ENCODE peak calls at places on chromosomes 3 and 15, in nine cellular contexts. I, Y, C, F, E, S, U, V and Z are unnamed samples.

GRCh38 chr3:147906275-147906674 is 497.1 kb downstream of the ZIC1 start:
- DNase-seq in E (no peak), Y (no peak), U (no peak), C (no peak), V (no peak), S (no peak), I (no peak), F (peak; percentile 69), Z (no peak)

GRCh38 chr3:104436536-104436935 is 930.2 kb upstream of the ALCAM start:
- DNase-seq in U (no peak), S (no peak), Y (no peak), I (no peak), F (no peak), V (no peak), E (no peak), C (no peak), Z (no peak)

GRCh38 chr15:101498731-101499480 is 9.4 kb upstream of the PCSK6 start:
- DNase-seq in S (no peak), C (no peak), F (no peak), V (no peak), I (no peak), Y (no peak), E (no peak), U (no peak), Z (no peak)

GRCh38 chr3:44987318-44987717 is 11.3 kb downstream of the EXOSC7 start:
- DNase-seq in I (no peak), Y (no peak), F (no peak), U (no peak), S (no peak), E (no peak), V (no peak), C (no peak), Z (no peak)

GRCh38 chr3:101244212-101244575 is 76.2 kb downstream of the IMPG2 start:
- DNase-seq in Y (no peak), F (no peak), V (no peak), E (no peak), S (no peak), C (no peak), U (no peak), I (no peak), Z (no peak)

GRCh38 chr3:164375995-164376394 is 702.3 kb downstream of the SI start:
- DNase-seq in E (no peak), F (peak; percentile 16), I (no peak), C (no peak), V (no peak), Y (no peak), U (no peak), S (no peak), Z (no peak)

GRCh38 chr15:88650556-88650955 is 11.7 kb downstream of the ISG20 start:
- DNase-seq in C (peak; percentile 64), V (no peak), I (no peak), U (no peak), Y (no peak), E (no peak), S (no peak), F (no peak), Z (no peak)

GRCh38 chr15:42915654-42916053 is 4.9 kb downstream of the TTBK2 start:
- DNase-seq in V (no peak), Y (no peak), I (no peak), U (no peak), C (no peak), S (no peak), F (no peak), E (no peak), Z (no peak)

GRCh38 chr15:50218691-50219090 is 36.7 kb downstream of the SLC27A2 start:
- DNase-seq in C (no peak), V (no peak), F (no peak), Y (no peak), E (no peak), I (no peak), U (no peak), S (no peak), Z (no peak)

GRCh38 chr3:129936757-129937156 is 37.8 kb upstream of the TRH start:
- DNase-seq in I (peak; percentile 55), C (no peak), S (no peak), U (peak; percentile 86), F (peak; percentile 30), V (peak; percentile 28), E (no peak), Y (peak; percentile 68), Z (no peak)

GRCh38 chr3:151795276-151795675 is 18.6 kb upstream of the AADAC start:
- DNase-seq in U (no peak), S (no peak), F (peak; percentile 97), E (no peak), Y (peak; percentile 40), V (no peak), I (no peak), C (no peak), Z (no peak)

GRCh38 chr3:89690649-89691048 is 583.2 kb downstream of the EPHA3 start:
- DNase-seq in C (no peak), F (peak; percentile 42), E (no peak), Y (peak; percentile 81), U (no peak), S (no peak), I (no peak), V (no peak), Z (no peak)

GRCh38 chr15:90585863-90586262 is 56.1 kb downstream of the CRTC3 start:
- DNase-seq in F (no peak), C (no peak), E (no peak), S (no peak), I (no peak), U (no peak), Y (no peak), V (no peak), Z (no peak)

DNA sequence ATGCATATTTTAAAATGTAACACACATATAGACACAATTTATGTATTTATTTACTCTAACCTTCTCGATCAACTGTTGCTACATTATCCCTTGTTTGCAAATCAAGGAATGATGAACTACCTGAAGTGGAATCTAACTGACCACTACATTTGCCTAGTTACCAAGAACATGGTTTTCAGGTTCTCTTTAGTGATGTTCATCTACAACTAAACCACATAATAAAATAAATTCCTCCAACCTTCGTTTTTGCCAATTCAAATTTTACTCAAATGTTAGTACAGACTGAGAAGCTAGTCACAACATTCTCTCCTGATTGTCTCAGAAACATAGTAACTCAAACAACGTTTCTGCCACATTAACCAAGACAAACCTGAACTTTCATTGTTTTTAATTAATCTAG is 521.9 kb downstream of the FOXP1 start:
- DNase-seq in E (no peak), Y (no peak), S (no peak), F (peak; percentile 62), V (no peak), U (no peak), C (no peak), I (no peak), Z (no peak)
- H3K27ac ChIP-seq in E (peak overlapping the region; percentile 96), Y (no peak overlapping the region), S (peak overlapping the region; percentile 88), F (peak overlapping the region; percentile 76), V (no peak overlapping the region), U (no peak overlapping the region), C (peak overlapping the region; percentile 1), I (peak overlapping the region; percentile 97), Z (peak overlapping the region; percentile 96)

DNA sequence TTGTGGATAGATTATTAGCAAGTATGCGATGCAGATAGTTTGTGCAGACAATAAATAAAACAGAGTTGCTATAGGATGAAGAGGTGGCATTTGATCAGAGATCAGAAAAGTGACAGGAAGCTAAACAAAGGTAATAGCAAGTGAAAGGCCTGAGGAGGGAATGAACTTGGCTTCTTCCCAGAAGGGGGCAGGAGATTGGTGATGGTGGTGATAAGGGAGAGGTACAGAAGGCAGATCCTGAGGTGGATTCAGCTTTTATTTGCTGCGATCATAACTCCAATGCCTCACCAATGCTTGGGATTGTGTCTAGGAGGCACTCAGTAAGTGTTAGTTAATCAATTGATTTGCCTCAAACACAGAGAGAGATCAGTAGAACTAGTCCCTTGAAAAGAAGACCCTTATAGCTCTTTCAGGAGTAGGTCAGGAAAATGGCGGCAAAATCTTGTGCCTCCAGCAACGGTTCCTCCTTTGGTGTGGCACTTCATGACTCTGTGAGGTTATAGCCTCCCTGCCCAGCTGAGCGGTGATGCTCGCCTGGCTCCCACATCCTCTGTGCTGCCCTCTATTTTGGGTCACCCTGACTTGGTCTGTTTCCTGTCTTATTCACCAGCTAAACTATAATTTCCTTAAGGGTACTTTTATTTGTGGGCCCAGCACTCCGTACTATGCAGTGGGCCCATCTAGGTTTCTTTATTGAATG is 37.5 kb downstream of the TGFBR2 start:
- DNase-seq in V (no peak), C (no peak), E (no peak), S (no peak), U (peak; percentile 40), I (no peak), Y (no peak), F (no peak), Z (no peak)
- H3K4me1 ChIP-seq in V (no peaks in the 10 kb centered on the region), C (peaks cover 66% of the 10 kb centered on the region), E (peaks cover 48% of the 10 kb centered on the region), S (peaks cover 96% of the 10 kb centered on the region), U (peaks cover 2% of the 10 kb centered on the region), I (peaks cover 5% of the 10 kb centered on the region), Y (peaks cover 39% of the 10 kb centered on the region), F (no peaks in the 10 kb centered on the region), Z (peaks cover 97% of the 10 kb centered on the region)

DNA sequence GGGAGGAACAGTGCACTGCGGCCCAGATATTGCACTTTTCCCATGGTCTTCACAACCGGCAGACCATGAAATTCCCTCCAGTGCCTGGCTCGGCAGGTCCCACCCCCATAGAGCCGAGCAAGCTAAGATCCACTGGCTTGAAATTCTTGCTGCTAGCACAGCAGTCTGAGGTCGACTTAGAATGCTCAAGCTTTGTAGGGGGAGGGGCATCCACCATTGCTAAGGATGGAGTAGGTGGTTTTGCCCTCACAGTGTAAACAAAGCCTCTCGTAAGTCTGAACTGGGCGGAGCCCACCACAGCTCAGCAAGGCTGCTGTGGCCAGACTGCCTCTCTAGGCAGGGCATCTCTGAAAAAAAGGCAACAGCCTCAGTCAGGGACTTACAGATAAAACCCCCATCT is 156.3 kb downstream of the FRMD5 start:
- DNase-seq in Y (no peak), E (no peak), U (no peak), I (no peak), S (no peak), F (no peak), V (no peak), C (no peak), Z (no peak)
- H3K27ac ChIP-seq in Y (no peak overlapping the region), E (no peak overlapping the region), U (no peak overlapping the region), I (no peak overlapping the region), S (no peak overlapping the region), F (no peak overlapping the region), V (no peak overlapping the region), C (no peak overlapping the region), Z (no peak overlapping the region)

GRCh38 chr15:78070049-78070698 is 7.3 kb downstream of the TBC1D2B start:
- DNase-seq in E (no peak), Y (no peak), F (peak; percentile 45), U (no peak), S (no peak), I (no peak), C (no peak), V (no peak), Z (peak; percentile 65)

GRCh38 chr15:78071378-78071777 is 6.1 kb downstream of the TBC1D2B start:
- DNase-seq in I (no peak), E (no peak), U (no peak), Y (no peak), C (no peak), S (no peak), F (no peak), V (no peak), Z (no peak)

GRCh38 chr15:78067328-78068241 is 9.9 kb downstream of the TBC1D2B start:
- DNase-seq in Y (no peak), F (peak; percentile 44), I (no peak), C (no peak), U (no peak), V (no peak), E (no peak), S (no peak), Z (no peak)

GRCh38 chr15:78069052-78069414 is 8.5 kb downstream of the TBC1D2B start:
- DNase-seq in F (no peak), E (no peak), S (peak; percentile 59), V (no peak), C (no peak), Y (no peak), U (no peak), I (no peak), Z (peak; percentile 72)

GRCh38 chr15:78069630-78070029 is 7.9 kb downstream of the TBC1D2B start:
- DNase-seq in U (no peak), V (no peak), I (no peak), C (no peak), Y (no peak), S (no peak), E (no peak), F (no peak), Z (no peak)
- H3K4me1 ChIP-seq in U (peaks cover 15% of the 10 kb centered on the region), V (peaks cover 36% of the 10 kb centered on the region), I (peaks cover 56% of the 10 kb centered on the region), C (peaks cover 96% of the 10 kb centered on the region), Y (peaks cover 68% of the 10 kb centered on the region), S (peaks cover 96% of the 10 kb centered on the region), E (peaks cover 84% of the 10 kb centered on the region), F (peaks cover 36% of the 10 kb centered on the region), Z (peaks cover 98% of the 10 kb centered on the region)